ENCODE peak calls at places on chromosomes 1 and 21, in eight cellular contexts. O is body of pancreas, F is ovary, X is prostate gland, A is testis, G is tibial nerve, Z is heart left ventricle, P is suprapubic skin. V is an unnamed sample.

GRCh38 chr1:151828931-151829330 is 2.7 kb downstream of the RORC start:
- DNase-seq in Z (peak; percentile 54), X (peak; percentile 88), P (no peak), F (peak; percentile 53), G (no peak), A (peak; percentile 93), O (peak; percentile 34), V (no peak)

GRCh38 chr1:11878081-11878890 is 19.5 kb upstream of the NPPB start:
- DNase-seq in Z (no peak), X (no peak), G (no peak), F (no peak), A (no peak), P (no peak), O (no peak), V (no peak)

GRCh38 chr1:94544706-94545490 is 3.3 kb upstream of the F3 start:
- DNase-seq in Z (no peak), F (no peak), X (no peak), P (no peak), O (no peak), A (no peak), G (no peak), V (no peak)

GRCh38 chr21:25577765-25578069 is 29.6 kb downstream of the MRPL39 start:
- DNase-seq in G (no peak), O (no peak), F (no peak), Z (no peak), X (no peak), A (no peak), P (no peak), V (no peak)

GRCh38 chr1:32199043-32199716 is 1.2 kb upstream of the CCDC28B start:
- DNase-seq in O (no peak), F (no peak), A (no peak), Z (no peak), G (no peak), X (no peak), P (no peak), V (no peak)

GRCh38 chr1:38087676-38088075 is 41.1 kb upstream of the POU3F1 start:
- DNase-seq in Z (no peak), X (no peak), P (no peak), A (no peak), O (no peak), G (no peak), F (no peak), V (no peak)

GRCh38 chr1:109704173-109704572 is 7.9 kb upstream of the GSTM5 start:
- DNase-seq in X (no peak), A (no peak), O (no peak), Z (no peak), P (no peak), G (no peak), F (no peak), V (no peak)

GRCh38 chr1:242523968-242524570 is 428 bp downstream of the PLD5 start:
- DNase-seq in P (no peak), F (peak; percentile 53), G (no peak), X (peak; percentile 13), A (peak; percentile 73), O (peak; percentile 34), Z (peak; percentile 22), V (no peak)

GRCh38 chr1:202238914-202239313 is 45.3 kb downstream of the LGR6 start:
- DNase-seq in X (no peak), P (no peak), Z (no peak), F (no peak), G (no peak), O (no peak), A (peak; percentile 64), V (no peak)

GRCh38 chr1:225711236-225711937 is 58.5 kb upstream of the ENAH start:
- DNase-seq in X (no peak), A (no peak), P (no peak), G (no peak), O (no peak), Z (no peak), F (no peak), V (no peak)

GRCh38 chr1:54407201-54407956 is 1.2 kb upstream of the SSBP3 start:
- DNase-seq in X (peak; percentile 79), G (peak; percentile 36), Z (peak; percentile 78), O (peak; percentile 84), P (peak; percentile 82), A (peak; percentile 93), F (peak; percentile 78), V (peak; percentile 35)

GRCh38 chr1:54404939-54405880 is 984 bp downstream of the SSBP3 start:
- DNase-seq in P (no peak), G (no peak), O (peak; percentile 47), Z (peak; percentile 42), X (no peak), F (peak; percentile 50), A (peak; percentile 41), V (no peak)

GRCh38 chr1:54407957-54408700 is 1.9 kb upstream of the SSBP3 start:
- DNase-seq in Z (no peak), F (no peak), G (no peak), O (no peak), X (no peak), P (no peak), A (peak; percentile 36), V (no peak)

GRCh38 chr1:54405894-54406293 is 300 bp downstream of the SSBP3 start:
- DNase-seq in Z (no peak), F (no peak), O (no peak), X (no peak), A (no peak), G (no peak), P (no peak), V (no peak)

DNA sequence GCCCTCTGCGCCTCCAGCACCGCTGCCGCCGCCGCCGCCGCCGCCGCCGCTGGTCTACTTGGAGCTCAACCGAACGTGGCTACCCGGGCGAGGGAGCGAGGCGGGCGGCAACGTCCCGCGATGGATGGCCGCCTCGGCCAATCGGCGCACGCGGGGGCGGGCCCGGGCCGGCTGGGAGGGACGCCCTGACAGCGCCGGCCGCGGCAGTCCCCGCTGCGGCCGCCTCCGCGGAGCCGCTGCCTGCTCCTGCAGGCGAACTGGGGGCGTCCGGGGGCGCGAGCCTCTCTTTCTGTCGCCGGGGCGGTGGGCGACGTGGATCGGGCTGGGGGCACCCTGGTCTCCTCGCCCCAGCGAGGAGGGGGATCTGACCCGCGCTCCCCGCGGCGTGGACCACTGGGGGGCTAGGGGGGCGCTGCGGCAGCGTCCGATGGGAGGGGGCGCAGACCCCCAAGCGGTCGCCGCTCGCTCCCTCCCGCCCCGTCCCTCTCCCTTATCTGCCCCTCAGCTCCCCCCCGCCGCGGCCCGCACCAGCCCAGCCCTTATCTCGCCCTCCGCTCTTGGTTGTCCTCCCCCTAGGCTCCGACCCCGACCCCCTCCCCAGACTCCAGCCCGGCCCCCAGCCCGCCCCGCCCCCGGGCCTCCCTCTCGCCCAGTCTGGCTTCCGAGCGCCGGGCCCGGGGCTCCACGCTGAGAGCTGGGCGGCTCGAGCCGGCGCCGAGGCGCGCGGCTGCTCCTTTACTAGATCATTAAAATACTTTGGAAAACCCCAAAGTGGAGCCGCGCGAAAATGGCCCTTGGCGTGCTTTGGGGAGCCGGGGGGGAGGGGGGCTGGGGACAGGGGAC is at the start of gene SSBP3:
- DNase-seq in Z (peak; percentile 95), O (peak; percentile 92), G (peak; percentile 82), F (peak; percentile 93), P (peak; percentile 91), X (peak; percentile 91), A (peak; percentile 92), V (peak; percentile 45)
- TF ChIP-seq POLR2A in Z (peak; percentile 71), O (peak; percentile 89), G (peak; percentile 86), F (peak; percentile 79), P (peak; percentile 77), X (peak; percentile 95), A (peak; percentile 76), V (peak; percentile 91)

DNA sequence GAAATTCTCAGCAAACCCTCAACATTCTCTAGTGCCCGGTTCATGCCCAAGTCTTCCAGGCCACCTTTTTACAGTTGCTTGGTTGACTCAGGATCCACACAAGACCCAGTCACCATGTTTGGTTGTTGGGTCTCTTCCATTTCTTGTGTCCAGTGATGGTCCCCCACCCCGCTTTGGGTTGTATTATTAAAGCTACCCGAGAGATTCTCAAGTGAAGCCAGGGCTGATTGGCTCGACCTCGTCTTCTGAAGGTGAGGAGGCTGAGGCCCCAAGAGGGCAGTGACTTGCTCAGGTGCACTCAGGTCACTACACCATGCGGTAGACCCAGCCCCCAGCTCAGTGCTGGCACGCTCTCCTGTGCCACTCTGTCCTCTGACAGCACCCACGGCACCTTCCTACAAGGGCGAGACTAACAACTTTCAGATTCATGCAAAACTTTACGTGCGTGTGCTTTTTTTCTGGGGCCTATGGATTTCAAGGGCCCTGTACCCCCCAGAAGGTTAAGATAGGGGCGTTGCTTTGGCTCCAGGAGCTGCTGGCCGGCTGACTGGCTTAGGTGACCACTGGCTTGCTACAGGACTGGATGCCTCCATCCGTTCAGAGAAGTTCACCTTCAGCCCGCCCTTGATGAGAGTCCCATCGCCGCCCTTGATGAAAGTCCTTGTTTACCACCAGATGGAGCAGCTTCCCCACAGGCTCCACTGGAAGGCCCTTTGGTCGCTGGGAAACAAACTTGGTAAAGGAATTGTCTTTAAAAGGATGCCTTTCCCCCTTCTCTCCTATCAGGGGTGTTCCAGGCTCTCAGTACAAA is 50.4 kb downstream of the CAPN9 start:
- DNase-seq in P (no peak), A (peak; percentile 72), X (peak; percentile 54), F (peak; percentile 74), O (peak; percentile 72), Z (peak; percentile 64), G (peak; percentile 33), V (no peak)
- H3K4me3 ChIP-seq in P (no peak overlapping the region), A (no peak overlapping the region), X (no peak overlapping the region), F (no peak overlapping the region), O (no peak overlapping the region), Z (peak overlapping the region; percentile 12), G (no peak overlapping the region), V (no peak overlapping the region)

GRCh38 chr1:96752394-96752793 is 30.8 kb downstream of the PTBP2 start:
- DNase-seq in P (no peak), A (no peak), O (no peak), X (no peak), Z (no peak), F (no peak), G (no peak), V (no peak)
- H3K9me3 ChIP-seq in P (no peaks in the 10 kb centered on the region), A (no peaks in the 10 kb centered on the region), O (no peaks in the 10 kb centered on the region), X (no peaks in the 10 kb centered on the region), Z (no peaks in the 10 kb centered on the region), F (no peaks in the 10 kb centered on the region), G (no peaks in the 10 kb centered on the region), V (no peaks in the 10 kb centered on the region)

GRCh38 chr1:180632326-180633088 is 685 bp downstream of the XPR1 start:
- DNase-seq in O (peak; percentile 70), F (peak; percentile 73), Z (peak; percentile 70), A (peak; percentile 67), P (no peak), G (peak; percentile 16), X (peak; percentile 33), V (no peak)
- TF ChIP-seq POLR2A in O (no peak), F (no peak), Z (no peak), A (no peak), P (no peak), G (no peak), X (no peak), V (no peak)

GRCh38 chr1:8070381-8070811 is 44.3 kb upstream of the ERRFI1 start:
- DNase-seq in Z (no peak), A (no peak), F (no peak), G (no peak), P (no peak), X (peak; percentile 81), O (peak; percentile 81), V (no peak)
- H3K4me3 ChIP-seq in Z (no peak overlapping the region), A (no peak overlapping the region), F (no peak overlapping the region), G (no peak overlapping the region), P (peak overlapping the region; percentile 18), X (no peak overlapping the region), O (no peak overlapping the region), V (no peak overlapping the region)